ENCODE peak calls at places on chromosomes 16 and 17, in four cellular contexts. L is HL-60, E is GM12878, M is K562. V is an unnamed sample.

GRCh38 chr16:56608876-56609462 is 585 bp downstream of the MT2A start:
- DNase-seq in L (no peak), E (no peak), M (no peak), V (no peak)

GRCh38 chr17:59154721-59155438 is at the start of gene SKA2:
- DNase-seq in L (no peak), E (peak), M (peak), V (peak)

GRCh38 chr17:66811683-66812054 is 23.2 kb upstream of the CACNG5 start:
- DNase-seq in L (no peak), E (no peak), M (no peak), V (no peak)

GRCh38 chr17:7261377-7262191 is 694 bp downstream of the CLDN7 start:
- DNase-seq in L (no peak), E (no peak), M (no peak), V (peak)

GRCh38 chr16:57284206-57284951 is at the start of gene PLLP:
- DNase-seq in L (no peak), E (no peak), M (peak), V (peak)

GRCh38 chr17:57662644-57663308 is 82.3 kb downstream of the CCDC182 start:
- DNase-seq in L (peak), E (no peak), M (peak), V (peak)

GRCh38 chr16:69283851-69284250 is 27.3 kb upstream of the VPS4A start:
- DNase-seq in L (no peak), E (no peak), M (no peak), V (no peak)

GRCh38 chr17:21275047-21275578 is 9.4 kb upstream of the MAP2K3 start:
- DNase-seq in L (no peak), E (no peak), M (no peak), V (no peak)

GRCh38 chr17:73189417-73190099 is 3.3 kb upstream of the COG1 start:
- DNase-seq in L (peak), E (no peak), M (peak), V (no peak)

GRCh38 chr17:79033741-79034501 is 10.0 kb downstream of the C1QTNF1 start:
- DNase-seq in L (no peak), E (no peak), M (no peak), V (no peak)

GRCh38 chr17:18860161-18860972 is 2.4 kb downstream of the PRPSAP2 start:
- DNase-seq in L (no peak), E (peak), M (no peak), V (no peak)

GRCh38 chr17:18362509-18363020 is 785 bp downstream of the SHMT1 start:
- DNase-seq in L (peak), E (no peak), M (peak), V (no peak)

GRCh38 chr16:53506254-53506653 is 3.2 kb upstream of the AKTIP start:
- DNase-seq in L (no peak), E (no peak), M (no peak), V (no peak)

GRCh38 chr16:59878479-59878878 is 1144.4 kb upstream of the GOT2 start:
- DNase-seq in L (no peak), E (no peak), M (no peak), V (no peak)

GRCh38 chr16:28917095-28917494 is 7.9 kb downstream of the RABEP2 start:
- DNase-seq in L (no peak), E (no peak), M (no peak), V (no peak)

GRCh38 chr16:19502395-19503131 is 19.3 kb downstream of the GDE1 start:
- DNase-seq in L (peak), E (no peak), M (peak), V (no peak)

GRCh38 chr17:45824475-45824874 is 20.2 kb upstream of the SPPL2C start:
- DNase-seq in L (no peak), E (no peak), M (no peak), V (no peak)

GRCh38 chr17:37317867-37318266 is 57.9 kb upstream of the C17orf78 start:
- DNase-seq in L (no peak), E (no peak), M (no peak), V (no peak)

GRCh38 chr17:15263680-15264079 is 1.4 kb downstream of the PMP22 start:
- DNase-seq in L (no peak), E (no peak), M (no peak), V (no peak)

GRCh38 chr17:10743316-10744009 is 13.6 kb upstream of the TMEM220 start:
- DNase-seq in L (no peak), E (no peak), M (no peak), V (no peak)

GRCh38 chr16:1713933-1714332 is 7.9 kb downstream of the MAPK8IP3 start:
- DNase-seq in L (no peak), E (peak), M (no peak), V (no peak)

GRCh38 chr16:53893731-53894435 is 189.9 kb downstream of the FTO start:
- DNase-seq in L (no peak), E (no peak), M (no peak), V (no peak)

GRCh38 chr17:48048321-48049140 is at the start of gene NFE2L1:
- DNase-seq in L (peak), E (peak), M (peak), V (no peak)

GRCh38 chr17:63697341-63698286 is 2.3 kb downstream of the LIMD2 start:
- DNase-seq in L (peak), E (peak), M (peak), V (no peak)

GRCh38 chr17:60147553-60148241 is 2.1 kb upstream of the CA4 start:
- DNase-seq in L (peak), E (no peak), M (no peak), V (no peak)

GRCh38 chr17:58947411-58948208 is 159.1 kb downstream of the TRIM37 start:
- DNase-seq in L (peak), E (no peak), M (no peak), V (no peak)

GRCh38 chr16:68328860-68329370 is 18.1 kb downstream of the PRMT7 start:
- DNase-seq in L (no peak), E (no peak), M (no peak), V (no peak)

GRCh38 chr16:57992084-57992483 is 8.4 kb downstream of the ZNF319 start:
- DNase-seq in L (no peak), E (no peak), M (no peak), V (no peak)

GRCh38 chr16:30715777-30716445 is 16.9 kb downstream of the SRCAP start:
- DNase-seq in L (peak), E (no peak), M (peak), V (no peak)
- TF ChIP-seq SPI1 in L (no peak), E (no peak), M (no peak), V (peak)

GRCh38 chr16:80852261-80852872 is 48.0 kb upstream of the CDYL2 start:
- DNase-seq in L (peak), E (no peak), M (peak), V (no peak)
- TF ChIP-seq SPI1 in L (no peak), E (no peak), M (no peak), V (no peak)

GRCh38 chr16:61150351-61150750 is 885.9 kb downstream of the CDH8 start:
- DNase-seq in L (no peak), E (no peak), M (no peak), V (no peak)

GRCh38 chr16:61149709-61150108 is 886.5 kb downstream of the CDH8 start:
- DNase-seq in L (no peak), E (no peak), M (no peak), V (no peak)

GRCh38 chr16:61146429-61146828 is 889.8 kb downstream of the CDH8 start:
- DNase-seq in L (no peak), E (no peak), M (no peak), V (no peak)

DNA sequence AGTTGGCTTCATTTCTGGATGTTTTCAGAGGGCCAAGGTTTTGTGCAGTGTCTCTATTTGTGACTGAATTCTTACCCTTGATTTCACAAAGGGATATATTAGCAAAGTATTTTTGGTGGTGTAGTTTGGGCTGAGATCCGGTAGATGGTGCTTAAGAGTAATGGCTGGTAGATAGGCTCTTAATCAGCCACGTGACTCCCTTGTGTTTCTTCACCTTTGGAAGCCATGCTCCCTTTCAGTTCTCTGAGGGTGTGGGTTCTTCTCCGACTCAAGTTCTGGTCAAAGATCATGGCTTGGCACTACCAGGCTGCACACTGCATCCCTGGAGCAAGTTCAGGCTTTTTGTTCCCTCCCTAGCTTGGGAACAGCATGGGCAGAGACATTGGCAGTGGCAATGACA is 887.3 kb downstream of the CDH8 start:
- DNase-seq in L (no peak), E (no peak), M (no peak), V (no peak)
- TF ChIP-seq SPI1 in L (no peak), E (no peak), M (no peak), V (no peak)

GRCh38 chr16:55171241-55171640 is 152.8 kb upstream of the IRX6 start:
- DNase-seq in L (no peak), E (no peak), M (no peak), V (no peak)
- TF ChIP-seq SPI1 in L (no peak), E (no peak), M (no peak), V (no peak)

GRCh38 chr16:2971985-2972784 is 3.0 kb downstream of the PAQR4 start:
- DNase-seq in L (no peak), E (no peak), M (peak), V (no peak)
- TF ChIP-seq SPI1 in L (no peak), E (no peak), M (no peak), V (no peak)

GRCh38 chr16:22229881-22230280 is 23.8 kb downstream of the EEF2K start:
- DNase-seq in L (no peak), E (no peak), M (no peak), V (no peak)

GRCh38 chr16:22233050-22233405 is 26.9 kb downstream of the EEF2K start:
- DNase-seq in L (no peak), E (no peak), M (no peak), V (no peak)

GRCh38 chr16:22235839-22236745 is 30.0 kb downstream of the EEF2K start:
- DNase-seq in L (no peak), E (no peak), M (no peak), V (no peak)

GRCh38 chr16:22232277-22233049 is 26.4 kb downstream of the EEF2K start:
- DNase-seq in L (no peak), E (no peak), M (peak), V (no peak)
- TF ChIP-seq SPI1 in L (no peak), E (no peak), M (no peak), V (no peak)

GRCh38 chr16:8864480-8864879 is 4.3 kb downstream of the CARHSP1 start:
- DNase-seq in L (no peak), E (no peak), M (no peak), V (no peak)
- TF ChIP-seq SPI1 in L (no peak), E (no peak), M (no peak), V (no peak)

DNA sequence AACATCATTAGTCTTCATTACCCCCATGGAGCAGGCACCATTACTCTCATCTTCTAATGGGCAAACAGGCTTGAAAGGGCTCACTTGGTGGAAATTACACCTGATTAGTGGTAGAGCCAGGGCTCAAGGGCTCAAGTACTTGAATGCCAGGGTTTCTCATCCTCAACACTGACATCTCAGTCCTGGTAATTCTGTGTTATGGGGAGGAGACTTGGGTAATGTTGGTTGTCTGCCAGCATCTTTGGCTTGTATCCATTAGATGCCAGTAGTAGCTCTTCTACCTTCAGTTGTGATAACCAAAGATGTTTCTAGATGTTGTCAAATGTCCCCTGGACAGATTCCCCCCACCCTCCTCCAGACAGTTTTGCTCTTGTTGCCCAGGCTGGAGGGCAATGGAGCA is 2.5 kb downstream of the ZP2 start:
- DNase-seq in L (no peak), E (no peak), M (no peak), V (no peak)
- TF ChIP-seq SPI1 in L (no peak), E (no peak), M (no peak), V (no peak)

GRCh38 chr16:71311553-71312158 is 22.5 kb upstream of the CMTR2 start:
- DNase-seq in L (no peak), E (no peak), M (peak), V (no peak)
- TF ChIP-seq SPI1 in L (no peak), E (no peak), M (no peak), V (no peak)